ENCODE peak calls at places on chromosomes 16 and 17, in four cellular contexts. L is SHP77; X is GM12865; N is stimulated activated CD4-positive, alpha-beta T cell treated with anti-CD3 and anti-CD28 coated beads, Interleukin-4, amount 100 ng/mL, for 1 hour. U is an unnamed sample.

GRCh38 chr17:48246623-48247022 is 139.1 kb downstream of the SNX11 start:
- DNase-seq in L (no peak), X (no peak), N (no peak), U (no peak)

GRCh38 chr17:6796017-6796886 is 20.2 kb downstream of the FBXO39 start:
- DNase-seq in L (no peak), X (no peak), N (no peak), U (no peak)

GRCh38 chr16:66007717-66008116 is 358.8 kb upstream of the CDH5 start:
- DNase-seq in L (no peak), X (peak; percentile 45), N (no peak), U (no peak)

GRCh38 chr16:26830716-26831115 is 236.0 kb upstream of the C16orf82 start:
- DNase-seq in L (peak; percentile 31), X (no peak), N (no peak), U (no peak)

GRCh38 chr16:88747588-88748301 is 37.3 kb downstream of the PIEZO1 start:
- DNase-seq in L (peak; percentile 56), X (peak; percentile 75), N (peak; percentile 25), U (no peak)

GRCh38 chr16:85654251-85655115 is 34.3 kb downstream of the GINS2 start:
- DNase-seq in L (no peak), X (no peak), N (no peak), U (no peak)

GRCh38 chr17:50596191-50597037 is 35.9 kb downstream of the CACNA1G start:
- DNase-seq in L (no peak), X (no peak), N (no peak), U (no peak)

GRCh38 chr16:79348521-79349306 is 251.8 kb downstream of the MAF start:
- DNase-seq in L (no peak), X (no peak), N (no peak), U (no peak)

GRCh38 chr17:57674894-57675293 is 70.2 kb downstream of the CCDC182 start:
- DNase-seq in L (no peak), X (no peak), N (no peak), U (no peak)

GRCh38 chr16:1194665-1195392 is 30.2 kb downstream of the TPSG1 start:
- DNase-seq in L (no peak), X (no peak), N (peak; percentile 33), U (no peak)

GRCh38 chr16:50267151-50267631 is 840 bp downstream of the ADCY7 start:
- DNase-seq in L (no peak), X (no peak), N (no peak), U (no peak)

GRCh38 chr16:56830669-56831068 is 34.3 kb upstream of the SLC12A3 start:
- DNase-seq in L (no peak), X (no peak), N (no peak), U (no peak)

GRCh38 chr17:50882851-50883250 is 16.7 kb upstream of the TOB1 start:
- DNase-seq in L (no peak), X (no peak), N (no peak), U (no peak)

GRCh38 chr17:69575346-69575761 is 160.9 kb downstream of the MAP2K6 start:
- DNase-seq in L (no peak), X (peak; percentile 34), N (no peak), U (peak; percentile 12)

GRCh38 chr17:66836063-66837005 is 1.4 kb downstream of the CACNG5 start:
- DNase-seq in L (no peak), X (no peak), N (no peak), U (no peak)

GRCh38 chr16:649646-650045 is 481 bp downstream of the WDR90 start:
- DNase-seq in L (no peak), X (peak; percentile 49), N (no peak), U (no peak)

GRCh38 chr17:73156887-73157870 is 7.6 kb upstream of the SSTR2 start:
- DNase-seq in L (no peak), X (peak; percentile 72), N (no peak), U (peak; percentile 61)

GRCh38 chr16:13333336-13333735 is 431.9 kb downstream of the SHISA9 start:
- DNase-seq in L (no peak), X (no peak), N (no peak), U (peak; percentile 74)

GRCh38 chr17:17398188-17398927 is 78.4 kb upstream of the MED9 start:
- DNase-seq in L (no peak), X (no peak), N (no peak), U (no peak)

GRCh38 chr17:29807520-29808361 is 122.3 kb downstream of the SSH2 start:
- DNase-seq in L (peak; percentile 33), X (peak; percentile 76), N (peak; percentile 68), U (peak; percentile 36)

GRCh38 chr17:73924488-73925186 is 278.8 kb upstream of the RPL38 start:
- DNase-seq in L (no peak), X (no peak), N (no peak), U (no peak)

GRCh38 chr16:79651363-79651762 is 50.8 kb upstream of the MAF start:
- DNase-seq in L (no peak), X (no peak), N (no peak), U (no peak)

GRCh38 chr17:69820881-69821473 is 254.0 kb upstream of the KCNJ16 start:
- DNase-seq in L (peak; percentile 89), X (no peak), N (no peak), U (no peak)

GRCh38 chr17:51419476-51419875 is 159.1 kb downstream of the UTP18 start:
- DNase-seq in L (no peak), X (no peak), N (no peak), U (no peak)

GRCh38 chr17:82962163-82962720 is 117.2 kb upstream of the METRNL start:
- DNase-seq in L (no peak), X (no peak), N (no peak), U (no peak)

GRCh38 chr17:34606721-34607120 is 27.3 kb downstream of the TMEM132E start:
- DNase-seq in L (no peak), X (no peak), N (no peak), U (no peak)

GRCh38 chr16:19523559-19524355 is at the start of gene CCP110:
- DNase-seq in L (peak; percentile 84), X (peak; percentile 97), N (peak; percentile 94), U (peak; percentile 86)

GRCh38 chr17:50266384-50267073 is 7.7 kb upstream of the TMEM92 start:
- DNase-seq in L (peak; percentile 48), X (no peak), N (no peak), U (no peak)

GRCh38 chr17:18237461-18237860 is 12.0 kb downstream of the LLGL1 start:
- DNase-seq in L (no peak), X (no peak), N (no peak), U (no peak)